ENCODE peak calls at places on chromosomes 5 and 9, in seven cellular contexts. One of them, this sample, is unnamed.
A peak's percentile ranks its signal among the peaks of the same experiment; 100 is the strongest.

GRCh38 chr5:159897786-159898393 is 18.4 kb upstream of the ADRA1B start:
- DNase-seq in AG09309: no peak
- DNase-seq in sigmoid colon: no peak
- DNase-seq in OCI-LY7: no peak
- DNase-seq in tibial nerve: no peak
- DNase-seq in brain microvascular endothelial cell: no peak
- DNase-seq in A673: no peak
- DNase-seq in this sample: no peak

GRCh38 chr5:172076783-172077244 is 70.4 kb upstream of the FBXW11 start:
- DNase-seq in AG09309: peak; percentile 16
- DNase-seq in sigmoid colon: peak; percentile 28
- DNase-seq in OCI-LY7: no peak
- DNase-seq in tibial nerve: no peak
- DNase-seq in brain microvascular endothelial cell: peak; percentile 62
- DNase-seq in A673: no peak
- DNase-seq in this sample: no peak

GRCh38 chr9:89477811-89478583 is 19.9 kb downstream of the SEMA4D start:
- DNase-seq in AG09309: no peak
- DNase-seq in sigmoid colon: peak; percentile 53
- DNase-seq in OCI-LY7: no peak
- DNase-seq in tibial nerve: peak; percentile 14
- DNase-seq in brain microvascular endothelial cell: peak; percentile 22
- DNase-seq in A673: peak; percentile 66
- DNase-seq in this sample: no peak

GRCh38 chr5:64831996-64832395 is 63.3 kb downstream of the CWC27 start:
- DNase-seq in AG09309: no peak
- DNase-seq in sigmoid colon: no peak
- DNase-seq in OCI-LY7: no peak
- DNase-seq in tibial nerve: no peak
- DNase-seq in brain microvascular endothelial cell: no peak
- DNase-seq in A673: no peak
- DNase-seq in this sample: no peak

GRCh38 chr5:172540099-172540870 is 86.0 kb upstream of the SH3PXD2B start:
- DNase-seq in AG09309: no peak
- DNase-seq in sigmoid colon: peak; percentile 37
- DNase-seq in OCI-LY7: no peak
- DNase-seq in tibial nerve: no peak
- DNase-seq in brain microvascular endothelial cell: no peak
- DNase-seq in A673: no peak
- DNase-seq in this sample: peak; percentile 23

GRCh38 chr5:180313677-180314076 is 21.8 kb upstream of the MAPK9 start:
- DNase-seq in AG09309: no peak
- DNase-seq in sigmoid colon: no peak
- DNase-seq in OCI-LY7: no peak
- DNase-seq in tibial nerve: no peak
- DNase-seq in brain microvascular endothelial cell: no peak
- DNase-seq in A673: no peak
- DNase-seq in this sample: no peak

GRCh38 chr5:22372826-22373660 is 480.1 kb downstream of the CDH12 start:
- DNase-seq in AG09309: no peak
- DNase-seq in sigmoid colon: no peak
- DNase-seq in OCI-LY7: no peak
- DNase-seq in tibial nerve: no peak
- DNase-seq in brain microvascular endothelial cell: no peak
- DNase-seq in A673: no peak
- DNase-seq in this sample: no peak

GRCh38 chr9:5951686-5952211 is 61.1 kb downstream of the MLANA start:
- DNase-seq in AG09309: peak; percentile 21
- DNase-seq in sigmoid colon: no peak
- DNase-seq in OCI-LY7: no peak
- DNase-seq in tibial nerve: no peak
- DNase-seq in brain microvascular endothelial cell: peak; percentile 13
- DNase-seq in A673: no peak
- DNase-seq in this sample: no peak

GRCh38 chr5:179780343-179780742 is 13.4 kb upstream of the LTC4S start:
- DNase-seq in AG09309: no peak
- DNase-seq in sigmoid colon: peak; percentile 65
- DNase-seq in OCI-LY7: no peak
- DNase-seq in tibial nerve: no peak
- DNase-seq in brain microvascular endothelial cell: no peak
- DNase-seq in A673: no peak
- DNase-seq in this sample: no peak

GRCh38 chr5:28110756-28111155 is 1072.4 kb upstream of the CDH9 start:
- DNase-seq in AG09309: no peak
- DNase-seq in sigmoid colon: no peak
- DNase-seq in OCI-LY7: no peak
- DNase-seq in tibial nerve: no peak
- DNase-seq in brain microvascular endothelial cell: no peak
- DNase-seq in A673: no peak
- DNase-seq in this sample: no peak

GRCh38 chr9:107850653-107851052 is 361.1 kb upstream of the KLF4 start:
- DNase-seq in AG09309: no peak
- DNase-seq in sigmoid colon: no peak
- DNase-seq in OCI-LY7: no peak
- DNase-seq in tibial nerve: no peak
- DNase-seq in brain microvascular endothelial cell: no peak
- DNase-seq in A673: no peak
- DNase-seq in this sample: no peak

GRCh38 chr9:4365055-4365454 is 65.2 kb upstream of the GLIS3 start:
- DNase-seq in AG09309: no peak
- DNase-seq in sigmoid colon: no peak
- DNase-seq in OCI-LY7: no peak
- DNase-seq in tibial nerve: no peak
- DNase-seq in brain microvascular endothelial cell: no peak
- DNase-seq in A673: no peak
- DNase-seq in this sample: no peak

GRCh38 chr5:73412597-73412988 is 36.0 kb downstream of the FOXD1 start:
- DNase-seq in AG09309: no peak
- DNase-seq in sigmoid colon: no peak
- DNase-seq in OCI-LY7: no peak
- DNase-seq in tibial nerve: no peak
- DNase-seq in brain microvascular endothelial cell: peak; percentile 61
- DNase-seq in A673: no peak
- DNase-seq in this sample: no peak

GRCh38 chr5:1477341-1477740 is 32.1 kb upstream of the SLC6A3 start:
- DNase-seq in AG09309: no peak
- DNase-seq in sigmoid colon: peak; percentile 85
- DNase-seq in OCI-LY7: no peak
- DNase-seq in tibial nerve: peak; percentile 57
- DNase-seq in brain microvascular endothelial cell: no peak
- DNase-seq in A673: no peak
- DNase-seq in this sample: no peak

GRCh38 chr9:100028201-100028784 is 70.5 kb downstream of the ERP44 start:
- DNase-seq in AG09309: peak; percentile 39
- DNase-seq in sigmoid colon: peak; percentile 73
- DNase-seq in OCI-LY7: peak; percentile 83
- DNase-seq in tibial nerve: peak; percentile 75
- DNase-seq in brain microvascular endothelial cell: peak; percentile 74
- DNase-seq in A673: peak; percentile 81
- DNase-seq in this sample: no peak

GRCh38 chr5:144567416-144567770 is 396.7 kb downstream of the KCTD16 start:
- DNase-seq in AG09309: no peak
- DNase-seq in sigmoid colon: no peak
- DNase-seq in OCI-LY7: no peak
- DNase-seq in tibial nerve: no peak
- DNase-seq in brain microvascular endothelial cell: no peak
- DNase-seq in A673: no peak
- DNase-seq in this sample: no peak

GRCh38 chr9:93183663-93184438 is at the start of gene WNK2:
- DNase-seq in AG09309: no peak
- DNase-seq in sigmoid colon: no peak
- DNase-seq in OCI-LY7: peak; percentile 57
- DNase-seq in tibial nerve: no peak
- DNase-seq in brain microvascular endothelial cell: no peak
- DNase-seq in A673: peak; percentile 33
- DNase-seq in this sample: no peak

GRCh38 chr5:98927988-98928801 is 612 bp downstream of the CHD1 start:
- DNase-seq in AG09309: no peak
- DNase-seq in sigmoid colon: peak; percentile 88
- DNase-seq in OCI-LY7: peak; percentile 32
- DNase-seq in tibial nerve: peak; percentile 64
- DNase-seq in brain microvascular endothelial cell: peak; percentile 26
- DNase-seq in A673: peak; percentile 77
- DNase-seq in this sample: peak; percentile 81

GRCh38 chr9:35791321-35791921 is at the start of gene NPR2:
- DNase-seq in AG09309: no peak
- DNase-seq in sigmoid colon: peak; percentile 75
- DNase-seq in OCI-LY7: no peak
- DNase-seq in tibial nerve: no peak
- DNase-seq in brain microvascular endothelial cell: no peak
- DNase-seq in A673: no peak
- DNase-seq in this sample: no peak

GRCh38 chr5:98364549-98364948 is 408.9 kb upstream of the RGMB start:
- DNase-seq in AG09309: no peak
- DNase-seq in sigmoid colon: no peak
- DNase-seq in OCI-LY7: no peak
- DNase-seq in tibial nerve: no peak
- DNase-seq in brain microvascular endothelial cell: no peak
- DNase-seq in A673: no peak
- DNase-seq in this sample: no peak

GRCh38 chr5:2851895-2852294 is 100.4 kb upstream of the IRX2 start:
- DNase-seq in AG09309: no peak
- DNase-seq in sigmoid colon: no peak
- DNase-seq in OCI-LY7: no peak
- DNase-seq in tibial nerve: no peak
- DNase-seq in brain microvascular endothelial cell: no peak
- DNase-seq in A673: no peak
- DNase-seq in this sample: no peak

GRCh38 chr9:94655739-94656138 is 16.4 kb upstream of the FBP1 start:
- DNase-seq in AG09309: no peak
- DNase-seq in sigmoid colon: no peak
- DNase-seq in OCI-LY7: peak; percentile 26
- DNase-seq in tibial nerve: no peak
- DNase-seq in brain microvascular endothelial cell: no peak
- DNase-seq in A673: no peak
- DNase-seq in this sample: no peak

GRCh38 chr5:69451941-69452652 is 37.2 kb downstream of the MARVELD2 start:
- DNase-seq in AG09309: no peak
- DNase-seq in sigmoid colon: no peak
- DNase-seq in OCI-LY7: no peak
- DNase-seq in tibial nerve: no peak
- DNase-seq in brain microvascular endothelial cell: no peak
- DNase-seq in A673: no peak
- DNase-seq in this sample: no peak

GRCh38 chr5:72506150-72506549 is 1.1 kb downstream of the ZNF366 start:
- DNase-seq in AG09309: no peak
- DNase-seq in sigmoid colon: no peak
- DNase-seq in OCI-LY7: no peak
- DNase-seq in tibial nerve: no peak
- DNase-seq in brain microvascular endothelial cell: no peak
- DNase-seq in A673: no peak
- DNase-seq in this sample: no peak

GRCh38 chr9:133058550-133059320 is 3.0 kb upstream of the CEL start:
- DNase-seq in AG09309: no peak
- DNase-seq in sigmoid colon: no peak
- DNase-seq in OCI-LY7: peak; percentile 50
- DNase-seq in tibial nerve: no peak
- DNase-seq in brain microvascular endothelial cell: no peak
- DNase-seq in A673: no peak
- DNase-seq in this sample: no peak

GRCh38 chr9:130512199-130512598 is 67.2 kb upstream of the FUBP3 start:
- DNase-seq in AG09309: no peak
- DNase-seq in sigmoid colon: no peak
- DNase-seq in OCI-LY7: no peak
- DNase-seq in tibial nerve: no peak
- DNase-seq in brain microvascular endothelial cell: no peak
- DNase-seq in A673: no peak
- DNase-seq in this sample: no peak

DNA sequence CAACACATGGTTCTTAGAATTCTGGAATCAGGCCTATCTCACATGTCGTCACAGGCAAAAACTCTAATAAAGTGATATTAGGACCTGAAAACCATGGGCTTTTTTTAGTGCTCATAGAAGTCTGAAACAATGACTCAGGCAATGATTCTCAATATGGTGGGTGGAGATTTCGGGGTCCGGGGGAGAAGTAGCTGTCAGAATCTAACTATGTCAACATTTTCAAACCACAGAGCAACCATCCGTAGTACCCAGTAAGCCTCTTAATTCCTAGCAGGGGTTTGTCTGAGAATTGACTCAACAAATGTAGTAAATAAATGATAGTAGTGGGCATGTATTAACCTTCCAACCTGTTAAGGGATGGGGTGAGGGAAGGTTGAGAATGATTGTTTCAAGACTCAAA is 2.6 kb downstream of the AMACR start:
- DNase-seq in AG09309: no peak
- DNase-seq in sigmoid colon: no peak
- DNase-seq in OCI-LY7: no peak
- DNase-seq in tibial nerve: no peak
- DNase-seq in brain microvascular endothelial cell: no peak
- DNase-seq in A673: no peak
- DNase-seq in this sample: no peak
- TF ChIP-seq CTCF in AG09309: no peak
- TF ChIP-seq CTCF in sigmoid colon: no peak
- TF ChIP-seq CTCF in OCI-LY7: no peak
- TF ChIP-seq CTCF in tibial nerve: no peak
- TF ChIP-seq CTCF in brain microvascular endothelial cell: no peak
- TF ChIP-seq CTCF in A673: no peak
- TF ChIP-seq CTCF in this sample: no peak

GRCh38 chr9:31253800-31254762 is 1130.4 kb upstream of the ACO1 start:
- DNase-seq in AG09309: no peak
- DNase-seq in sigmoid colon: no peak
- DNase-seq in OCI-LY7: no peak
- DNase-seq in tibial nerve: no peak
- DNase-seq in brain microvascular endothelial cell: no peak
- DNase-seq in A673: no peak
- DNase-seq in this sample: peak; percentile 50

GRCh38 chr9:31259824-31260223 is 1124.6 kb upstream of the ACO1 start:
- DNase-seq in AG09309: no peak
- DNase-seq in sigmoid colon: no peak
- DNase-seq in OCI-LY7: no peak
- DNase-seq in tibial nerve: no peak
- DNase-seq in brain microvascular endothelial cell: no peak
- DNase-seq in A673: no peak
- DNase-seq in this sample: no peak
- TF ChIP-seq CTCF in AG09309: no peak
- TF ChIP-seq CTCF in sigmoid colon: no peak
- TF ChIP-seq CTCF in OCI-LY7: no peak
- TF ChIP-seq CTCF in tibial nerve: no peak
- TF ChIP-seq CTCF in brain microvascular endothelial cell: no peak
- TF ChIP-seq CTCF in A673: no peak
- TF ChIP-seq CTCF in this sample: no peak

DNA sequence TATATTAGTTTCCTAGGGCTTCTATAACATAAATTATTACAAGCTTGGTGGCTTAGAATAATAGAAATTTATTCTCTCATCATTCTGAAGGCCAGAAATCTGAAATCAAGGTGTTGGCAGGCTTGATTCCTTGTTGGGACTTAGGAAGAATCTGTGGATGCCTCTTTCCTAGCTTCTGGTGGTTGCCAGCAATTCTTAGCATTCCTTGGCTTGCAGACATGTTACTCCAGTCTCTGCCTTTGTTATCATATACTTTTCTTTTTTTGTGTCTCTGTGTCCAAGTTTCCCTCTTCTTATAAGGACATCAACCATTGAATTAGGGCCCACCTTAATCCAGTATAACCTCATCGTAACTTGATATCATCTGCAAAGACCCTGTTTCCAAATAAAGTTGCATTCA is 31.4 kb downstream of the CTNNA1 start:
- DNase-seq in AG09309: no peak
- DNase-seq in sigmoid colon: no peak
- DNase-seq in OCI-LY7: no peak
- DNase-seq in tibial nerve: no peak
- DNase-seq in brain microvascular endothelial cell: no peak
- DNase-seq in A673: no peak
- DNase-seq in this sample: no peak
- TF ChIP-seq CTCF in AG09309: no peak
- TF ChIP-seq CTCF in sigmoid colon: no peak
- TF ChIP-seq CTCF in OCI-LY7: no peak
- TF ChIP-seq CTCF in tibial nerve: no peak
- TF ChIP-seq CTCF in brain microvascular endothelial cell: no peak
- TF ChIP-seq CTCF in A673: no peak
- TF ChIP-seq CTCF in this sample: no peak

GRCh38 chr5:127562252-127562651 is 44.8 kb downstream of the PRRC1 start:
- DNase-seq in AG09309: no peak
- DNase-seq in sigmoid colon: no peak
- DNase-seq in OCI-LY7: peak; percentile 9
- DNase-seq in tibial nerve: peak; percentile 34
- DNase-seq in brain microvascular endothelial cell: no peak
- DNase-seq in A673: peak; percentile 2
- DNase-seq in this sample: no peak
- TF ChIP-seq CTCF in AG09309: peak; percentile 7
- TF ChIP-seq CTCF in sigmoid colon: no peak
- TF ChIP-seq CTCF in OCI-LY7: peak; percentile 59
- TF ChIP-seq CTCF in tibial nerve: peak; percentile 21
- TF ChIP-seq CTCF in brain microvascular endothelial cell: peak; percentile 35
- TF ChIP-seq CTCF in A673: peak; percentile 25
- TF ChIP-seq CTCF in this sample: peak; percentile 39